ENCODE peak calls at places on chromosome X, in ten cellular contexts. J is GM12878, B is lower lobe of right lung, Y is heart right ventricle, O is gastrocnemius medialis, H is pancreas, E is IMR-90, Q is left lung, F is K562, A is foreskin keratinocyte. K is an unnamed sample.

GRCh38 chrX:30302957-30303356 is 6.2 kb downstream of the NR0B1 start:
- ATAC-seq in J (no peak), B (no peak), Y (peak), O (no peak), H (no peak), E (no peak), Q (peak), F (no peak), A (peak), K (no peak)

GRCh38 chrX:2894885-2895292 is 34.2 kb downstream of the ARSD start:
- ATAC-seq in J (no peak), B (no peak), Y (no peak), O (no peak), H (peak), E (no peak), Q (peak), F (no peak), A (no peak), K (no peak)

GRCh38 chrX:84219551-84219950 is 31.6 kb upstream of the RPS6KA6 start:
- ATAC-seq in J (no peak), B (no peak), Y (no peak), O (no peak), H (no peak), E (no peak), Q (no peak), F (no peak), A (peak), K (no peak)

GRCh38 chrX:7242613-7243012 is 94.7 kb upstream of the PUDP start:
- ATAC-seq in J (peak), B (no peak), Y (no peak), O (no peak), H (no peak), E (no peak), Q (no peak), F (no peak), A (no peak), K (no peak)

GRCh38 chrX:50068893-50069292 is 131.9 kb downstream of the AKAP4 start:
- ATAC-seq in J (no peak), B (no peak), Y (no peak), O (no peak), H (no peak), E (no peak), Q (no peak), F (no peak), A (no peak), K (no peak)

GRCh38 chrX:48509245-48509590 is 426 bp downstream of the PORCN start:
- ATAC-seq in J (peak), B (peak), Y (no peak), O (no peak), H (no peak), E (peak), Q (peak), F (no peak), A (peak), K (peak)

GRCh38 chrX:47047989-47048388 is 30.3 kb upstream of the RGN start:
- ATAC-seq in J (no peak), B (no peak), Y (no peak), O (no peak), H (peak), E (peak), Q (no peak), F (peak), A (no peak), K (no peak)

GRCh38 chrX:150207733-150208132 is 155.4 kb upstream of the MAMLD1 start:
- ATAC-seq in J (no peak), B (no peak), Y (no peak), O (no peak), H (no peak), E (no peak), Q (no peak), F (no peak), A (no peak), K (no peak)

GRCh38 chrX:67546496-67547423 is 2.9 kb downstream of the AR start:
- ATAC-seq in J (no peak), B (no peak), Y (no peak), O (peak), H (no peak), E (no peak), Q (no peak), F (no peak), A (no peak), K (no peak)

GRCh38 chrX:8254386-8254785 is 83.3 kb upstream of the VCX2 start:
- ATAC-seq in J (no peak), B (no peak), Y (no peak), O (no peak), H (no peak), E (no peak), Q (no peak), F (no peak), A (no peak), K (no peak)

GRCh38 chrX:130079824-130080406 is 30.4 kb downstream of the ELF4 start:
- ATAC-seq in J (peak), B (peak), Y (no peak), O (peak), H (peak), E (peak), Q (peak), F (peak), A (peak), K (peak)
- TF ChIP-seq CTCF in J (peak), B (peak), Y (peak), O (peak), H (peak), E (peak), Q (peak), F (peak), A (peak), K (peak)

GRCh38 chrX:131728295-131729145 is 184.6 kb downstream of the OR13H1 start:
- ATAC-seq in J (peak), B (peak), Y (peak), O (no peak), H (peak), E (peak), Q (peak), F (no peak), A (no peak), K (peak)
- TF ChIP-seq CTCF in J (peak), B (no peak), Y (no peak), O (no peak), H (peak), E (peak), Q (peak), F (no peak), A (no peak), K (no peak)

GRCh38 chrX:22758807-22759481 is 240.8 kb upstream of the DDX53 start:
- ATAC-seq in J (peak), B (no peak), Y (no peak), O (no peak), H (no peak), E (no peak), Q (no peak), F (no peak), A (no peak), K (no peak)

GRCh38 chrX:22760513-22761057 is 239.2 kb upstream of the DDX53 start:
- ATAC-seq in J (no peak), B (no peak), Y (no peak), O (no peak), H (no peak), E (no peak), Q (no peak), F (no peak), A (no peak), K (no peak)
- TF ChIP-seq CTCF in J (no peak), B (no peak), Y (no peak), O (no peak), H (no peak), E (no peak), Q (no peak), F (no peak), A (peak), K (no peak)

GRCh38 chrX:111376897-111377601 is 34.9 kb downstream of the DCX start:
- ATAC-seq in J (no peak), B (no peak), Y (no peak), O (no peak), H (peak), E (no peak), Q (no peak), F (no peak), A (no peak), K (no peak)
- TF ChIP-seq CTCF in J (no peak), B (no peak), Y (no peak), O (no peak), H (no peak), E (no peak), Q (no peak), F (no peak), A (no peak), K (no peak)

GRCh38 chrX:113274345-113274744 is 433.7 kb upstream of the AMOT start:
- ATAC-seq in J (peak), B (no peak), Y (no peak), O (no peak), H (no peak), E (no peak), Q (no peak), F (no peak), A (no peak), K (no peak)

GRCh38 chrX:113274801-113275200 is 434.2 kb upstream of the AMOT start:
- ATAC-seq in J (peak), B (no peak), Y (no peak), O (no peak), H (no peak), E (no peak), Q (no peak), F (no peak), A (no peak), K (no peak)

GRCh38 chrX:113275769-113276168 is 435.1 kb upstream of the AMOT start:
- ATAC-seq in J (no peak), B (no peak), Y (no peak), O (no peak), H (no peak), E (no peak), Q (no peak), F (no peak), A (no peak), K (no peak)
- TF ChIP-seq CTCF in J (no peak), B (no peak), Y (no peak), O (no peak), H (no peak), E (no peak), Q (no peak), F (no peak), A (no peak), K (no peak)

GRCh38 chrX:12722314-12722713 is 68.9 kb upstream of the PRPS2 start:
- ATAC-seq in J (no peak), B (no peak), Y (no peak), O (no peak), H (no peak), E (no peak), Q (no peak), F (no peak), A (no peak), K (no peak)
- TF ChIP-seq CTCF in J (no peak), B (no peak), Y (no peak), O (no peak), H (no peak), E (no peak), Q (no peak), F (no peak), A (no peak), K (no peak)

GRCh38 chrX:54825716-54826428 is 18.3 kb downstream of the MAGED2 start:
- ATAC-seq in J (peak), B (no peak), Y (no peak), O (no peak), H (no peak), E (no peak), Q (no peak), F (no peak), A (peak), K (no peak)
- TF ChIP-seq CTCF in J (peak), B (no peak), Y (no peak), O (no peak), H (no peak), E (no peak), Q (no peak), F (peak), A (peak), K (no peak)

K was measured in gastroesophageal sphincter.